ENCODE peak calls at places on chromosomes 3 and 15, in nine cellular contexts. R is NCI-H345; X is stimulated activated CD8-positive, alpha-beta memory T cell treated with anti-CD3 and anti-CD28 coated beads, Interleukin-7, amount 100 ng/mL, for 48 hours; L is activated naive CD4-positive, alpha-beta T cell treated with anti-CD3 and anti-CD28 coated beads for 36 hours; K is HTR-8/SVneo; V is ascending aorta; W is ELR; O is naive thymus-derived CD4-positive, alpha-beta T cell; Q is cardiac muscle cell. U is an unnamed sample.

GRCh38 chr15:48112242-48112641 is 8.5 kb upstream of the SLC24A5 start:
- DNase-seq in Q (peak; percentile 29), V (no peak), R (peak; percentile 35), K (peak; percentile 7), X (no peak), W (peak; percentile 44), L (peak; percentile 17), O (no peak), U (no peak)

GRCh38 chr15:28021281-28022039 is 77.7 kb downstream of the OCA2 start:
- DNase-seq in K (peak; percentile 40), L (peak; percentile 23), Q (peak; percentile 68), O (no peak), R (peak; percentile 96), V (no peak), X (peak; percentile 12), W (peak; percentile 33), U (no peak)

GRCh38 chr3:10693457-10693856 is 122.6 kb upstream of the SLC6A11 start:
- DNase-seq in R (no peak), W (peak; percentile 16), X (no peak), Q (peak; percentile 13), V (no peak), K (no peak), O (no peak), L (no peak), U (no peak)

GRCh38 chr3:16460886-16461285 is 52.6 kb downstream of the RFTN1 start:
- DNase-seq in Q (no peak), W (no peak), K (no peak), O (no peak), L (no peak), V (no peak), X (no peak), R (no peak), U (no peak)

GRCh38 chr15:62455441-62455921 is 290.4 kb upstream of the C2CD4B start:
- DNase-seq in W (peak; percentile 63), L (no peak), Q (no peak), O (no peak), X (no peak), K (no peak), R (no peak), V (no peak), U (no peak)

GRCh38 chr3:126484662-126485061 is 9.0 kb upstream of the ZXDC start:
- DNase-seq in X (no peak), O (no peak), K (no peak), R (no peak), V (no peak), L (no peak), W (no peak), Q (no peak), U (no peak)

GRCh38 chr15:90760661-90761232 is 43.6 kb downstream of the BLM start:
- DNase-seq in L (no peak), R (no peak), O (no peak), K (no peak), Q (no peak), W (no peak), X (no peak), V (no peak), U (no peak)

GRCh38 chr15:35282965-35283496 is 197.9 kb upstream of the NANOGP8 start:
- DNase-seq in K (no peak), Q (no peak), R (no peak), L (no peak), X (no peak), W (no peak), V (no peak), O (no peak), U (no peak)

GRCh38 chr3:66303556-66303955 is 82.8 kb downstream of the SLC25A26 start:
- DNase-seq in K (no peak), X (peak; percentile 40), R (no peak), V (no peak), O (no peak), W (no peak), Q (no peak), L (peak; percentile 65), U (no peak)

GRCh38 chr15:41955807-41956525 is 16.4 kb downstream of the EHD4 start:
- DNase-seq in W (no peak), V (no peak), L (no peak), X (no peak), K (no peak), Q (no peak), R (no peak), O (no peak), U (no peak)

GRCh38 chr15:48096355-48096786 is 24.4 kb upstream of the SLC24A5 start:
- DNase-seq in R (no peak), X (no peak), W (no peak), K (peak; percentile 6), Q (no peak), L (no peak), V (no peak), O (no peak), U (no peak)

GRCh38 chr15:67307156-67307555 is 52.6 kb downstream of the IQCH start:
- DNase-seq in V (no peak), X (no peak), K (no peak), L (no peak), Q (peak; percentile 22), W (peak; percentile 13), O (no peak), R (no peak), U (no peak)

GRCh38 chr3:169965562-169965961 is 1.0 kb upstream of the SEC62 start:
- DNase-seq in W (no peak), Q (no peak), L (no peak), K (no peak), X (no peak), V (no peak), R (no peak), O (no peak), U (no peak)

U was measured in hippocampal formation.